ENCODE peak calls at places on chromosomes 3 and 15, in ten cellular contexts. L, A, R, C, T, N, I, J, Q and S are unnamed samples. For H3K36me3, the result is how much of the 10 kb centered on the place peaks cover.

GRCh38 chr3:69888040-69888945 is 111.2 kb upstream of the SAMMSON start:
- DNase-seq in C (no peak), Q (no peak), J (no peak), A (no peak), R (no peak), N (no peak), I (no peak), T (no peak), L (no peak), S (no peak)

GRCh38 chr3:108940166-108940565 is 13.5 kb downstream of the GUCA1C start:
- DNase-seq in T (no peak), L (no peak), I (no peak), N (no peak), Q (no peak), A (peak), J (no peak), R (no peak), C (peak), S (peak)

GRCh38 chr15:62063851-62064635 is 2.7 kb upstream of the C2CD4A start:
- DNase-seq in A (peak), J (no peak), T (no peak), I (no peak), N (no peak), Q (no peak), C (no peak), R (peak), L (no peak), S (no peak)

GRCh38 chr15:60975203-60975602 is 253.9 kb downstream of the RORA start:
- DNase-seq in Q (no peak), C (no peak), L (no peak), N (no peak), J (peak), I (no peak), T (no peak), A (no peak), R (no peak), S (no peak)

GRCh38 chr3:125150525-125151436 is 61.8 kb downstream of the SLC12A8 start:
- DNase-seq in C (peak), R (peak), T (no peak), J (no peak), L (peak), I (no peak), A (peak), Q (no peak), N (peak), S (no peak)

GRCh38 chr3:53671192-53672021 is 174.8 kb downstream of the CHDH start:
- DNase-seq in R (peak), Q (no peak), N (no peak), L (no peak), A (no peak), T (no peak), J (no peak), C (no peak), I (no peak), S (no peak)

GRCh38 chr3:124266517-124266916 is 274.6 kb upstream of the ROPN1 start:
- DNase-seq in Q (no peak), C (no peak), A (no peak), L (no peak), R (no peak), N (no peak), I (no peak), T (no peak), J (no peak), S (no peak)

GRCh38 chr3:146100825-146101444 is 60.0 kb downstream of the PLOD2 start:
- DNase-seq in I (no peak), T (no peak), L (no peak), C (no peak), R (no peak), Q (no peak), N (no peak), J (no peak), A (no peak), S (no peak)

GRCh38 chr15:70012895-70013294 is 84.8 kb downstream of the TLE3 start:
- DNase-seq in I (no peak), C (no peak), N (no peak), J (no peak), L (no peak), A (no peak), R (no peak), T (no peak), Q (no peak), S (no peak)

GRCh38 chr15:79028411-79028964 is 62.1 kb downstream of the RASGRF1 start:
- DNase-seq in A (peak), J (no peak), L (peak), T (peak), N (peak), R (no peak), C (no peak), I (no peak), Q (no peak), S (no peak)

GRCh38 chr3:57279685-57280084 is 12.8 kb downstream of the ASB14 start:
- DNase-seq in C (no peak), I (no peak), Q (no peak), L (no peak), J (no peak), A (no peak), T (no peak), N (no peak), R (no peak), S (no peak)

GRCh38 chr3:124664804-124665203 is 65.4 kb upstream of the UMPS start:
- DNase-seq in R (no peak), T (no peak), L (no peak), N (no peak), A (no peak), J (no peak), C (no peak), I (no peak), Q (no peak), S (no peak)

GRCh38 chr15:89874926-89875564 is 18.7 kb downstream of the AP3S2 start:
- DNase-seq in A (peak), T (peak), I (peak), C (peak), N (peak), R (peak), J (peak), L (peak), Q (peak), S (no peak)

GRCh38 chr15:92231461-92231860 is 162.2 kb upstream of the ST8SIA2 start:
- DNase-seq in L (no peak), C (no peak), Q (no peak), A (no peak), I (no peak), T (no peak), N (no peak), J (no peak), R (no peak), S (no peak)

GRCh38 chr3:123732447-123732846 is 147.6 kb upstream of the HACD2 start:
- DNase-seq in C (no peak), L (no peak), A (peak), J (no peak), T (no peak), I (no peak), R (no peak), Q (no peak), N (no peak), S (peak)

GRCh38 chr15:52463638-52464037 is 65.0 kb downstream of the MYO5A start:
- DNase-seq in T (no peak), N (no peak), C (no peak), I (no peak), Q (no peak), R (no peak), J (no peak), L (no peak), A (peak), S (no peak)

GRCh38 chr15:31516874-31517273 is 190.2 kb downstream of the KLF13 start:
- DNase-seq in N (no peak), I (no peak), L (no peak), C (no peak), J (no peak), R (no peak), T (no peak), A (no peak), Q (no peak), S (no peak)

GRCh38 chr15:97456541-97456940 is 504.0 kb upstream of the ARRDC4 start:
- DNase-seq in T (no peak), I (no peak), R (no peak), J (no peak), L (no peak), N (no peak), C (no peak), A (no peak), Q (no peak), S (no peak)

GRCh38 chr15:80026754-80027153 is 32.7 kb upstream of the ZFAND6 start:
- DNase-seq in Q (no peak), L (no peak), N (no peak), R (no peak), A (no peak), T (no peak), J (no peak), I (no peak), C (no peak), S (no peak)

GRCh38 chr15:31977812-31978662 is 52.3 kb upstream of the CHRNA7 start:
- DNase-seq in L (peak), R (peak), A (peak), J (peak), Q (no peak), T (peak), N (peak), C (peak), I (no peak), S (no peak)

GRCh38 chr3:157075693-157076420 is 84.1 kb downstream of the CCNL1 start:
- DNase-seq in C (no peak), I (peak), T (no peak), A (no peak), Q (no peak), N (no peak), L (no peak), R (no peak), J (no peak), S (no peak)

GRCh38 chr3:164730810-164731209 is 347.5 kb downstream of the SI start:
- DNase-seq in J (no peak), N (no peak), T (no peak), I (no peak), C (no peak), L (no peak), A (peak), R (no peak), Q (no peak), S (no peak)

GRCh38 chr3:125129512-125129962 is 73.7 kb upstream of the HEG1 start:
- DNase-seq in A (peak), Q (peak), L (peak), T (peak), I (no peak), J (no peak), C (peak), R (peak), N (peak), S (peak)

GRCh38 chr3:23701711-23702110 is 104.0 kb upstream of the UBE2E1 start:
- DNase-seq in L (no peak), I (no peak), Q (no peak), C (no peak), R (no peak), A (no peak), N (no peak), J (no peak), T (no peak), S (no peak)

GRCh38 chr15:96333194-96334016 is 2.9 kb downstream of the NR2F2 start:
- DNase-seq in R (no peak), N (peak), I (no peak), T (peak), J (no peak), A (peak), Q (peak), C (no peak), L (peak), S (no peak)

GRCh38 chr15:99961011-99961441 is 227.8 kb upstream of the LYSMD4 start:
- DNase-seq in L (peak), C (no peak), J (no peak), Q (no peak), T (peak), N (peak), I (no peak), R (no peak), A (no peak), S (no peak)

GRCh38 chr3:51378726-51379125 is 6.4 kb upstream of the MANF start:
- DNase-seq in N (no peak), L (no peak), T (no peak), Q (no peak), I (no peak), A (no peak), J (no peak), R (no peak), C (peak), S (no peak)

GRCh38 chr3:155197786-155198185 is 95.7 kb downstream of the STRIT1 start:
- DNase-seq in T (no peak), L (no peak), Q (no peak), C (no peak), R (no peak), J (no peak), I (no peak), N (no peak), A (no peak), S (no peak)

GRCh38 chr3:182690163-182690562 is 103.1 kb upstream of the ATP11B start:
- DNase-seq in A (no peak), T (no peak), N (no peak), C (no peak), L (no peak), R (no peak), J (no peak), Q (no peak), I (no peak), S (no peak)

GRCh38 chr3:37997321-37997720 is 6.7 kb downstream of the VILL start:
- DNase-seq in I (no peak), Q (no peak), J (no peak), C (peak), N (no peak), L (no peak), A (no peak), R (no peak), T (no peak), S (no peak)

GRCh38 chr15:81747477-81747876 is 298.3 kb downstream of the MEX3B start:
- DNase-seq in L (no peak), T (no peak), J (no peak), Q (no peak), N (no peak), R (no peak), A (no peak), C (no peak), I (no peak), S (no peak)

GRCh38 chr15:65912235-65912634 is 42.9 kb downstream of the RAB11A start:
- DNase-seq in A (no peak), N (no peak), T (no peak), R (no peak), L (no peak), I (no peak), C (no peak), Q (no peak), J (no peak), S (no peak)

GRCh38 chr3:39343076-39343717 is 13.7 kb downstream of the CCR8 start:
- DNase-seq in T (no peak), L (no peak), R (no peak), J (no peak), A (no peak), Q (no peak), C (no peak), N (no peak), I (no peak), S (peak)

GRCh38 chr3:188126931-188127330 is 27.0 kb upstream of the LPP start:
- DNase-seq in J (peak), N (no peak), I (no peak), R (no peak), C (no peak), A (no peak), T (peak), L (no peak), Q (no peak), S (no peak)

GRCh38 chr3:43391621-43392020 is 105.3 kb downstream of the SNRK start:
- DNase-seq in C (no peak), J (no peak), T (no peak), A (no peak), L (no peak), R (no peak), I (no peak), N (no peak), Q (no peak), S (no peak)

GRCh38 chr3:56862352-56863062 is 60.8 kb upstream of the ARHGEF3 start:
- DNase-seq in T (no peak), A (peak), Q (no peak), R (no peak), C (no peak), L (no peak), N (no peak), J (no peak), I (no peak), S (peak)

GRCh38 chr15:67066041-67067021 is 929 bp downstream of the SMAD3 start:
- DNase-seq in I (no peak), L (peak), N (peak), A (no peak), R (no peak), T (no peak), J (peak), C (no peak), Q (no peak), S (no peak)

GRCh38 chr15:92638709-92639365 is 16.7 kb downstream of the FAM174B start:
- DNase-seq in T (no peak), J (no peak), I (no peak), A (no peak), N (no peak), L (no peak), R (no peak), Q (no peak), C (no peak), S (no peak)

GRCh38 chr15:31032959-31033358 is 41.5 kb upstream of the MTMR10 start:
- DNase-seq in R (no peak), T (no peak), Q (no peak), I (no peak), N (no peak), A (peak), L (no peak), J (no peak), C (no peak), S (no peak)

GRCh38 chr15:42448281-42448680 is 42.7 kb downstream of the ZNF106 start:
- DNase-seq in R (no peak), T (no peak), I (no peak), N (no peak), A (no peak), Q (no peak), C (no peak), L (no peak), J (no peak), S (no peak)
- H3K36me3 ChIP-seq in R (half or more), T (half or more), I (half or more), N (under half), A (under half), Q (half or more), C (under half), L (half or more), J (half or more), S (under half)

DNA sequence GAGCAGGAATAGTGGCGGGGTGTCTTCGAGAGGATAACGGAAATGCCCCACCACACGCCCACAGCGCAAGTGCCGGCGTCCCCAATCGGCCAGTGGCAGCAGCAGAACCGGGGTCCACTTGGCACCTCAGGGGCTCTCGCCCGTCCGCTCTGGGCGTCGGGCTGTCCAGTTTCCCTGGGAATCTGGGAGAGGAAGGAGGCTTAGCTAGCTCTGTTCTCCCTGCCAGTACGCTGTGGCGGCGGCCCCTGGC is 53.7 kb downstream of the CCDC54 start:
- DNase-seq in J (peak), N (no peak), C (no peak), Q (no peak), A (no peak), T (no peak), R (peak), L (no peak), I (no peak), S (no peak)
- TF ChIP-seq CTCF in J (no peak), N (no peak), C (no peak), Q (no peak), A (no peak), T (no peak), R (no peak), L (no peak), I (no peak), S (no peak)

GRCh38 chr3:193347507-193348501 is 30.7 kb downstream of the ATP13A5 start:
- DNase-seq in T (no peak), J (no peak), C (no peak), A (no peak), N (no peak), Q (no peak), L (no peak), R (no peak), I (no peak), S (no peak)
- H3K4me3 ChIP-seq in T (no peak), J (no peak), C (no peak), A (no peak), N (no peak), Q (no peak), L (no peak), R (no peak), I (no peak), S (no peak)

GRCh38 chr3:180970931-180971330 is 18.6 kb downstream of the DNAJC19 start:
- DNase-seq in L (no peak), I (no peak), J (no peak), N (no peak), C (no peak), R (no peak), A (no peak), T (no peak), Q (no peak), S (no peak)
- H3K36me3 ChIP-seq in L (half or more), I (half or more), J (half or more), N (under half), C (under half), R (under half), A (under half), T (half or more), Q (half or more), S (under half)

GRCh38 chr3:169391672-169392071 is 271.8 kb downstream of the MECOM start:
- DNase-seq in R (no peak), A (no peak), N (no peak), T (no peak), L (no peak), I (no peak), C (no peak), Q (no peak), J (no peak), S (no peak)

GRCh38 chr3:169390310-169390731 is 273.2 kb downstream of the MECOM start:
- DNase-seq in L (no peak), J (no peak), I (no peak), T (no peak), C (no peak), R (no peak), Q (no peak), A (peak), N (peak), S (no peak)

GRCh38 chr3:169389925-169390253 is 273.6 kb downstream of the MECOM start:
- DNase-seq in C (no peak), L (no peak), J (no peak), R (no peak), A (no peak), N (peak), T (no peak), Q (no peak), I (no peak), S (no peak)

GRCh38 chr3:169389211-169389924 is 274.1 kb downstream of the MECOM start:
- DNase-seq in Q (no peak), J (no peak), N (peak), I (no peak), A (peak), R (no peak), C (peak), T (no peak), L (no peak), S (no peak)

DNA sequence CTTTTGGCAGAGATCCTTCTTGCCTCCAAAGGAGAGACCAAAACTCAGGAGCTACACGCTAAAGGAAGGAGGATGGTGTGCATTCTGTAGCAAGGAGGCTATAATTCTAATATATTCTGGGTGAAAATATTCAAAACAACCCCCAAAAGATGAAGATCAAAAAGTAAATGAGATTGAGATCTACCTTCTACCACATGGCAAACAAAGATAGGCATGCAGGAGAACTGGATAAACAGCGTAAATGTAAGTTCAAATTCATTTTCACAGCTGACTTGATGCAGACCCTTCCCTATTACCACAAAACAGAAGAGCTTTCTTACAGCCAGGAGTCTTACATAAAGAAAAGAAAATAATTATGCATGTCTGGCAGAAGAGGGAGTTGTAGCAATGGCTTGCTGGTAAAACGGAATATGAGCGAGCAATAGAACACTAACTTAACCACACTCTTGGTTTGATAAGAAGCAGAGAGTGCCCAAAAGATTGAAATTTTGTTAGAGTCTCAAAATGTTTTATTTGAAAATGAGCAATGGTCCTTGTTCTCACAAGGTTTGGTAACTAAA is 272.7 kb downstream of the MECOM start:
- DNase-seq in I (no peak), T (no peak), A (peak), L (no peak), R (no peak), Q (no peak), N (no peak), J (no peak), C (no peak), S (no peak)
- TF ChIP-seq CTCF in I (no peak), T (no peak), A (peak), L (no peak), R (no peak), Q (no peak), N (no peak), J (no peak), C (no peak), S (peak)

DNA sequence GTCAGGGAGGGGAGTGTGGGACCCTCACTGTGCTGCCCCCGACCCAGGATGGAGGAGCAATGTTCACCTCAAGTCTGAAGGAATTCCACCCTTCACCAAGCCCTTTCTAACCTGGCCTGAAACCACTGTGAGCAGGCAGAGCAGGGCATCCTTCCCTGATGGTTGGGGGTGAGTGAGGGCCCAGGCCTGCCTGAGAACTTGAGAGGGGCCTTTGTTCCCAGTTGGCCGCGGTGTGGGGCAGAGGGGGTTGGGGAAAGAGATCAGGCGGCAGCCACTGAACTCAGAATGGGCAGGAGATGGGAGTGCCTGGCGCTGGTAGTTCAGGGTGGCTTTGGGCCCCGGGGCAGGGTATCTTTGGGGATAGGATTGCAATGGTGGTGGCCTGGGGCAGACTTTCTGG is 103.5 kb upstream of the RPL32 start:
- DNase-seq in N (no peak), Q (no peak), A (no peak), T (no peak), C (no peak), I (no peak), J (no peak), L (no peak), R (no peak), S (no peak)
- H3K4me3 ChIP-seq in N (no peak), Q (no peak), A (no peak), T (no peak), C (no peak), I (no peak), J (no peak), L (no peak), R (no peak), S (no peak)